ENCODE peak calls at places on chromosomes 13 and 19, in four cellular contexts. One of them, this sample, is unnamed.

GRCh38 chr19:39151209-39151608 is 25.6 kb downstream of the PAK4 start:
- DNase-seq in NCI-H2171: no peak
- DNase-seq in epithelial cell of prostate: no peak
- DNase-seq in activated T-helper 1 cell treated with Interleukin-2 at 50 U/mL for 16 hours: no peak
- DNase-seq in this sample: no peak

GRCh38 chr13:114126789-114127472 is 5.5 kb downstream of the RASA3 start:
- DNase-seq in NCI-H2171: no peak
- DNase-seq in epithelial cell of prostate: no peak
- DNase-seq in activated T-helper 1 cell treated with Interleukin-2 at 50 U/mL for 16 hours: no peak
- DNase-seq in this sample: no peak

GRCh38 chr19:55173717-55174409 is 6.2 kb downstream of the SYT5 start:
- DNase-seq in NCI-H2171: peak
- DNase-seq in epithelial cell of prostate: no peak
- DNase-seq in activated T-helper 1 cell treated with Interleukin-2 at 50 U/mL for 16 hours: no peak
- DNase-seq in this sample: peak

GRCh38 chr13:51688937-51689336 is 104.7 kb downstream of the WDFY2 start:
- DNase-seq in NCI-H2171: no peak
- DNase-seq in epithelial cell of prostate: no peak
- DNase-seq in activated T-helper 1 cell treated with Interleukin-2 at 50 U/mL for 16 hours: no peak
- DNase-seq in this sample: no peak

GRCh38 chr19:33780746-33781145 is 15.9 kb upstream of the KCTD15 start:
- DNase-seq in NCI-H2171: no peak
- DNase-seq in epithelial cell of prostate: no peak
- DNase-seq in activated T-helper 1 cell treated with Interleukin-2 at 50 U/mL for 16 hours: no peak
- DNase-seq in this sample: no peak

GRCh38 chr19:30567535-30568232 is 195.5 kb downstream of the ZNF536 start:
- DNase-seq in NCI-H2171: peak
- DNase-seq in epithelial cell of prostate: no peak
- DNase-seq in activated T-helper 1 cell treated with Interleukin-2 at 50 U/mL for 16 hours: no peak
- DNase-seq in this sample: no peak

GRCh38 chr13:76455960-76456359 is 430.2 kb downstream of the KCTD12 start:
- DNase-seq in NCI-H2171: no peak
- DNase-seq in epithelial cell of prostate: no peak
- DNase-seq in activated T-helper 1 cell treated with Interleukin-2 at 50 U/mL for 16 hours: no peak
- DNase-seq in this sample: peak

GRCh38 chr19:42216653-42217521 is 590 bp downstream of the DEDD2 start:
- DNase-seq in NCI-H2171: peak
- DNase-seq in epithelial cell of prostate: no peak
- DNase-seq in activated T-helper 1 cell treated with Interleukin-2 at 50 U/mL for 16 hours: no peak
- DNase-seq in this sample: no peak

GRCh38 chr13:80436571-80437169 is 95.7 kb upstream of the SPRY2 start:
- DNase-seq in NCI-H2171: no peak
- DNase-seq in epithelial cell of prostate: no peak
- DNase-seq in activated T-helper 1 cell treated with Interleukin-2 at 50 U/mL for 16 hours: no peak
- DNase-seq in this sample: no peak

GRCh38 chr13:26037302-26037701 is 14.5 kb downstream of the SHISA2 start:
- DNase-seq in NCI-H2171: no peak
- DNase-seq in epithelial cell of prostate: no peak
- DNase-seq in activated T-helper 1 cell treated with Interleukin-2 at 50 U/mL for 16 hours: no peak
- DNase-seq in this sample: no peak

GRCh38 chr13:28321751-28322150 is 173.2 kb downstream of the FLT1 start:
- DNase-seq in NCI-H2171: no peak
- DNase-seq in epithelial cell of prostate: no peak
- DNase-seq in activated T-helper 1 cell treated with Interleukin-2 at 50 U/mL for 16 hours: no peak
- DNase-seq in this sample: no peak

This sample was measured in GM04504.